ENCODE peak calls at places on chromosomes 7 and 10, in nine cellular contexts. Z is epithelial cell of proximal tubule, X is astrocyte of the spinal cord, T is MCF 10A, D is cardiac fibroblast, P is heart right ventricle, E is prostate gland, U is ascending aorta, A is colonic mucosa. V is an unnamed sample.

GRCh38 chr10:13784067-13784466 is 197.3 kb downstream of the PRPF18 start:
- DNase-seq in Z (no peak), X (no peak), T (peak; percentile 40), D (no peak), P (no peak), E (no peak), U (no peak), A (no peak), V (peak; percentile 36)

GRCh38 chr10:58755688-58756087 is 243.0 kb downstream of the BICC1 start:
- DNase-seq in Z (peak; percentile 74), X (peak; percentile 67), T (peak; percentile 83), D (peak; percentile 87), P (no peak), E (peak; percentile 18), U (no peak), A (no peak), V (no peak)

GRCh38 chr10:116761883-116762282 is 19.5 kb upstream of the HSPA12A start:
- DNase-seq in Z (no peak), X (no peak), T (no peak), D (no peak), P (no peak), E (no peak), U (no peak), A (no peak), V (no peak)

GRCh38 chr7:100356416-100357068 is 1.4 kb upstream of the PILRB start:
- DNase-seq in Z (no peak), X (no peak), T (no peak), D (no peak), P (no peak), E (no peak), U (no peak), A (no peak), V (no peak)

GRCh38 chr10:34581871-34582532 is 233.1 kb downstream of the PARD3 start:
- DNase-seq in Z (no peak), X (peak; percentile 85), T (peak; percentile 37), D (peak; percentile 49), P (no peak), E (no peak), U (no peak), A (no peak), V (no peak)

GRCh38 chr10:69731184-69731583 is 70.5 kb upstream of the COL13A1 start:
- DNase-seq in Z (no peak), X (peak; percentile 90), T (no peak), D (peak; percentile 40), P (no peak), E (no peak), U (peak; percentile 84), A (peak; percentile 39), V (no peak)

GRCh38 chr10:75276029-75276872 is 40.5 kb upstream of the COMTD1 start:
- DNase-seq in Z (no peak), X (no peak), T (no peak), D (no peak), P (peak; percentile 30), E (no peak), U (no peak), A (peak; percentile 71), V (no peak)

GRCh38 chr7:16814987-16815386 is 10.2 kb upstream of the AGR2 start:
- DNase-seq in Z (no peak), X (no peak), T (no peak), D (no peak), P (no peak), E (no peak), U (no peak), A (peak; percentile 70), V (no peak)

GRCh38 chr7:46432666-46433065 is 511.6 kb upstream of the IGFBP3 start:
- DNase-seq in Z (no peak), X (peak; percentile 34), T (peak; percentile 77), D (peak; percentile 83), P (no peak), E (no peak), U (no peak), A (no peak), V (no peak)

GRCh38 chr7:128071376-128071775 is 40.1 kb upstream of the LRRC4 start:
- DNase-seq in Z (no peak), X (no peak), T (no peak), D (no peak), P (no peak), E (no peak), U (no peak), A (no peak), V (no peak)

GRCh38 chr10:54900584-54900983 is 99.6 kb upstream of the PCDH15 start:
- DNase-seq in Z (no peak), X (no peak), T (no peak), D (no peak), P (no peak), E (no peak), U (no peak), A (no peak), V (no peak)

GRCh38 chr10:14601872-14602725 is 172.6 kb downstream of the FAM107B start:
- DNase-seq in Z (peak; percentile 76), X (peak; percentile 62), T (peak; percentile 84), D (peak; percentile 70), P (no peak), E (no peak), U (no peak), A (no peak), V (no peak)

GRCh38 chr10:16950686-16951681 is 133.8 kb upstream of the RSU1 start:
- DNase-seq in Z (no peak), X (peak; percentile 82), T (peak; percentile 33), D (peak; percentile 80), P (no peak), E (no peak), U (no peak), A (no peak), V (peak; percentile 42)

DNA sequence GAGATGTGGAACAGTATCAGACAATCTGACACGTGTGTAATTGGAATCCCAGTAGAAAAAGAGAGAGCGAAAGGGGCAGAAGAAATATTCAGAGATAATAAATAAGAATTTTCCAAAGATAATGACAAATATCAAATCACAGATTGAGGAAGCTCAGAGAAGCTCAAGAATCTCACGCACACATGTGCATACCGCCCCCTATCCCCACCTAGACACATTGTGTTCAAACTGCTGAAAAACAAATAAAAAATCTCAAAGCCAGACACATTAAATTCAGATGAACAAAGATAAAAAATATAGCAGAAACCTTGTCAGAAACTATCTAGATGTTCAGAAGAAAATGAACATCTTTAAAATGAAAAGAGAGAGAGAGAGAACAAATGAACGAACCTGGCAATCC is 17.2 kb downstream of the SFR1 start:
- DNase-seq in Z (no peak), X (no peak), T (peak; percentile 14), D (peak; percentile 30), P (no peak), E (no peak), U (no peak), A (no peak), V (no peak)
- TF ChIP-seq CTCF in Z (peak; percentile 53), X (peak; percentile 57), T (no peak), D (peak; percentile 43), P (no peak), E (no peak), U (peak; percentile 32), A (no peak), V (peak; percentile 19)

DNA sequence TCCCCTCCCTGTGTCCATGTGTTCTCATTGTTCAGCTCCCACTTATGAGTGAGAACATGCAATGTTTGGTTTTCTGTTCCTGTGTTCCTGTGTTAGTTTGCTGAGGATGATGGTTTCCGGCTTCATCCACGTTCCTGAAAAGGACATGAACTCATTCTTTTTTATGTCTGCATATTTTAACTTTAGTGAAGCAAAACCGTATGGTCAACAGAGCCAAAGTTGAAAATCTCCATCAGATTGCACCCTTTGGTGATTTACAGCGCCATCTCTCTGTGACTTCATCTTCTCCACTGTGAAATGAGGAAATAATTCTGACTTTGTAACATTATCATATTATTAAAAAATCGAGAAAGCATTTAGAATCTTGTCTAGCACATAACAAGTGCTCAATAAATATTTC is 132.3 kb upstream of the PLXDC2 start:
- DNase-seq in Z (no peak), X (peak; percentile 37), T (no peak), D (peak; percentile 36), P (no peak), E (no peak), U (no peak), A (no peak), V (no peak)
- TF ChIP-seq CTCF in Z (peak; percentile 40), X (peak; percentile 13), T (no peak), D (peak; percentile 24), P (no peak), E (peak; percentile 28), U (peak; percentile 35), A (no peak), V (peak; percentile 11)

DNA sequence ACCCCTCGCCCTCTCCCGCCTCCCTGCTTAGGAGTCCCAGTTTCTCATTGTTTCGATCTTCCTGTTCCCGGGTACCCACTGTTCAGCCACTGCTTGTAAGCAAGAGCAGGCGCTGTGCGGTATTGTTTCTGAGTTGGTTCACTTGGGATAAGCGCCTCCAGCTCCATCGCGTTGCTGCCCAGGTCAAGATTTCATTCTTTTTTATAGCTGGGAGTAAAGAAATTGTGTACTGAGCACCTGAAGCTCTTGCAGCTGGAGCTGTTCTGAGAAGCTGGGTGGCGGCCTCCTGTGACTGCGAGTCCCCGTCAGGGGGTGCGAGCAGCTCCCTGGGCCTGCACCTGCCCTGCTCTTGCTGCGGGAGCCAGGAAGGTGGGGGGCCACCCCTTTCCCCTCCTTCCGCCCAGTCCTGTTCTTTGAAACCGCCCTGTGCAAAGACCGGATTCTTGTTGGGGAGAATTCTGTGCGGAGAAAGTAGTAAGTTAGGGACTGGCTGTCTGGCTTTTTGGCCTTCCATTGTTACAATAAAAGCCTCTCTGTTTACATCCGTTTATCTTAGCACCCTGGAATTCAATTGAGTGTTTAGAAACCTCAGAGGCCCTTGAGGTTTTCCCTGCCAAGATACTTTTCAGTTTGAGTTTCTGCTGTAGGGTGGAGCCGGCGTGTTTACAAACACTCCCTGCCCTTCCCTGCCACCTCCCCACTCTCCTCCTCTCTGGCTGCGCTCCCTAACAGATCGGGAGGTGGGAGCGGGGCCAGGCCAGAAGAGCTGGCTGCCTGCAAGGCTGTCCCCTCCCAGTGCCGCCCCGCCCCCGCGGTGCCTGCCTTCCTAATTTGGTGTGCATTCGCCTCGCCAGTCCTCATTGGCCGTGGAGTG is 30.8 kb upstream of the AP5Z1 start:
- DNase-seq in Z (peak; percentile 89), X (peak; percentile 100), T (peak; percentile 99), D (peak; percentile 100), P (peak; percentile 100), E (peak; percentile 100), U (peak; percentile 99), A (peak; percentile 99), V (peak; percentile 97)
- TF ChIP-seq CTCF in Z (no peak), X (no peak), T (no peak), D (no peak), P (no peak), E (no peak), U (no peak), A (no peak), V (no peak)

GRCh38 chr10:103928784-103929183 is 10.8 kb upstream of the STN1 start:
- DNase-seq in Z (no peak), X (no peak), T (no peak), D (no peak), P (no peak), E (no peak), U (no peak), A (no peak), V (no peak)

GRCh38 chr10:103931603-103932002 is 13.6 kb upstream of the STN1 start:
- DNase-seq in Z (no peak), X (no peak), T (no peak), D (no peak), P (no peak), E (no peak), U (no peak), A (no peak), V (no peak)

GRCh38 chr10:103930881-103931280 is 12.9 kb upstream of the STN1 start:
- DNase-seq in Z (no peak), X (no peak), T (no peak), D (no peak), P (no peak), E (no peak), U (no peak), A (no peak), V (no peak)

GRCh38 chr10:103930449-103930848 is 12.5 kb upstream of the STN1 start:
- DNase-seq in Z (no peak), X (no peak), T (no peak), D (no peak), P (no peak), E (no peak), U (no peak), A (no peak), V (no peak)

GRCh38 chr10:103929396-103929921 is 11.5 kb upstream of the STN1 start:
- DNase-seq in Z (no peak), X (no peak), T (no peak), D (no peak), P (no peak), E (no peak), U (no peak), A (no peak), V (no peak)
- TF ChIP-seq CTCF in Z (no peak), X (no peak), T (no peak), D (no peak), P (no peak), E (no peak), U (no peak), A (no peak), V (no peak)